ENCODE peak calls at places on chromosomes 7 and 10, in five cellular contexts. G is AML-193, V is ureter, A is GM04503, F is EL. E is an unnamed sample.

GRCh38 chr7:15199482-15199881 is 296.9 kb upstream of the DGKB start:
- DNase-seq in A (no peak), V (no peak), G (peak), F (peak), E (peak)

GRCh38 chr10:58651040-58651439 is 138.4 kb downstream of the BICC1 start:
- DNase-seq in F (peak), G (no peak), A (no peak), V (no peak), E (no peak)

GRCh38 chr7:129768614-129769399 is 157.3 kb downstream of the NRF1 start:
- DNase-seq in F (no peak), A (no peak), V (no peak), G (no peak), E (no peak)

GRCh38 chr7:39493929-39494328 is 72.3 kb upstream of the YAE1 start:
- DNase-seq in V (no peak), A (no peak), G (no peak), F (no peak), E (no peak)

GRCh38 chr7:151339651-151340377 is 1.8 kb upstream of the NUB1 start:
- DNase-seq in G (peak), F (no peak), V (no peak), A (no peak), E (no peak)

GRCh38 chr10:64558094-64558870 is 1037.1 kb downstream of the REEP3 start:
- DNase-seq in F (no peak), A (no peak), G (no peak), V (no peak), E (no peak)

GRCh38 chr7:4361774-4362173 is 320.3 kb upstream of the FOXK1 start:
- DNase-seq in F (no peak), V (no peak), G (no peak), A (no peak), E (no peak)

GRCh38 chr7:134315679-134316538 is 821 bp downstream of the SLC35B4 start:
- DNase-seq in V (no peak), F (peak), A (no peak), G (no peak), E (peak)

GRCh38 chr7:117401293-117402002 is 25.8 kb downstream of the ASZ1 start:
- DNase-seq in G (no peak), F (peak), V (no peak), A (no peak), E (peak)

GRCh38 chr7:151802469-151802846 is 74.5 kb downstream of the PRKAG2 start:
- DNase-seq in F (no peak), G (no peak), V (no peak), A (no peak), E (no peak)

GRCh38 chr7:68770649-68771048 is 827.6 kb upstream of the AUTS2 start:
- DNase-seq in G (no peak), F (no peak), A (no peak), V (no peak), E (no peak)

GRCh38 chr10:5546891-5547683 is 22.3 kb downstream of the CALML3 start:
- DNase-seq in V (peak), A (no peak), G (no peak), F (peak), E (peak)

GRCh38 chr7:45980181-45980905 is 59.3 kb upstream of the IGFBP3 start:
- DNase-seq in F (peak), G (no peak), A (peak), V (no peak), E (no peak)

GRCh38 chr10:106189254-106189653 is 975.3 kb downstream of the SORCS1 start:
- DNase-seq in F (peak), A (no peak), G (peak), V (no peak), E (peak)

GRCh38 chr7:95501261-95501816 is 15.6 kb downstream of the ASB4 start:
- DNase-seq in A (no peak), G (no peak), F (peak), V (no peak), E (no peak)

GRCh38 chr10:22335204-22335956 is 9.9 kb upstream of the SPAG6 start:
- DNase-seq in V (peak), A (no peak), G (no peak), F (peak), E (no peak)

GRCh38 chr10:133391249-133391635 is 2.7 kb upstream of the MTG1 start:
- DNase-seq in V (no peak), G (no peak), F (no peak), A (no peak), E (no peak)

GRCh38 chr7:39428221-39428620 is 138.0 kb upstream of the YAE1 start:
- DNase-seq in A (peak), V (no peak), F (peak), G (no peak), E (no peak)

GRCh38 chr10:80144302-80145131 is 12.0 kb downstream of the PLAC9 start:
- DNase-seq in A (no peak), G (peak), F (no peak), V (no peak), E (no peak)

GRCh38 chr7:64758151-64758550 is 36.1 kb upstream of the ZNF138 start:
- DNase-seq in F (no peak), V (no peak), A (no peak), G (no peak), E (no peak)

GRCh38 chr7:112854169-112854568 is 64.0 kb upstream of the TMEM168 start:
- DNase-seq in A (no peak), V (no peak), F (no peak), G (no peak), E (no peak)

GRCh38 chr10:89332092-89332633 is 4.4 kb downstream of the IFIT3 start:
- DNase-seq in A (no peak), V (no peak), F (peak), G (peak), E (no peak)

GRCh38 chr7:127967276-127967675 is 64.0 kb downstream of the LRRC4 start:
- DNase-seq in F (no peak), G (no peak), A (no peak), V (no peak), E (no peak)

GRCh38 chr7:130741336-130741995 is 7.5 kb upstream of the KLF14 start:
- DNase-seq in V (no peak), A (no peak), G (peak), F (no peak), E (no peak)

GRCh38 chr7:18552311-18552916 is 56.9 kb downstream of the HDAC9 start:
- DNase-seq in V (no peak), G (peak), F (no peak), A (no peak), E (no peak)

GRCh38 chr10:21281765-21282484 is 243.6 kb downstream of the SKIDA1 start:
- DNase-seq in G (no peak), V (no peak), F (no peak), A (no peak), E (no peak)

GRCh38 chr7:87784424-87784823 is 91.7 kb downstream of the SLC25A40 start:
- DNase-seq in V (no peak), F (peak), A (no peak), G (no peak), E (peak)

GRCh38 chr7:122546496-122546895 is 152.4 kb downstream of the RNF133 start:
- DNase-seq in F (no peak), A (no peak), G (no peak), V (no peak), E (no peak)

GRCh38 chr7:19133891-19134290 is 11.3 kb downstream of the FERD3L start:
- DNase-seq in F (no peak), A (no peak), G (no peak), V (no peak), E (no peak)

GRCh38 chr7:94368371-94368791 is 26.3 kb upstream of the COL1A2 start:
- DNase-seq in V (no peak), G (no peak), A (peak), F (peak), E (no peak)

GRCh38 chr7:51344406-51344805 is 27.8 kb upstream of the COBL start:
- DNase-seq in F (no peak), V (no peak), G (no peak), A (no peak), E (no peak)

GRCh38 chr10:121373411-121373810 is 224.8 kb downstream of the FGFR2 start:
- DNase-seq in G (no peak), A (no peak), V (no peak), F (no peak), E (no peak)

GRCh38 chr10:113087082-113088029 is 137.3 kb downstream of the TCF7L2 start:
- DNase-seq in A (peak), G (no peak), V (peak), F (peak), E (peak)

GRCh38 chr10:101858723-101859500 is 15.3 kb upstream of the KCNIP2 start:
- DNase-seq in A (no peak), V (no peak), G (no peak), F (no peak), E (no peak)

GRCh38 chr10:31947144-31947926 is 18.7 kb upstream of the ARHGAP12 start:
- DNase-seq in F (peak), V (peak), G (no peak), A (peak), E (peak)

GRCh38 chr7:79227035-79227434 is 226.4 kb downstream of the MAGI2 start:
- DNase-seq in G (no peak), V (no peak), F (peak), A (no peak), E (no peak)

GRCh38 chr7:35967366-35968139 is 166.7 kb downstream of the SEPTIN7 start:
- DNase-seq in V (no peak), F (no peak), A (no peak), G (no peak), E (no peak)

E was measured in RKO.